ENCODE peak calls at places on chromosomes 11 and 22, in five cellular contexts. One of them, this sample, is unnamed.

GRCh38 chr22:27420186-27420816 is 381.3 kb downstream of the MN1 start:
- DNase-seq in fibroblast of lung: peak; percentile 49
- DNase-seq in neural progenitor cell: no peak
- DNase-seq in endothelial cell of umbilical vein: no peak
- DNase-seq in mammary epithelial cell: no peak
- DNase-seq in this sample: no peak

GRCh38 chr22:44920183-44920582 is 89.6 kb downstream of the PHF21B start:
- DNase-seq in fibroblast of lung: no peak
- DNase-seq in neural progenitor cell: no peak
- DNase-seq in endothelial cell of umbilical vein: no peak
- DNase-seq in mammary epithelial cell: no peak
- DNase-seq in this sample: no peak

GRCh38 chr22:30925667-30926066 is 42.9 kb downstream of the MORC2 start:
- DNase-seq in fibroblast of lung: no peak
- DNase-seq in neural progenitor cell: no peak
- DNase-seq in endothelial cell of umbilical vein: no peak
- DNase-seq in mammary epithelial cell: no peak
- DNase-seq in this sample: no peak

GRCh38 chr11:116895053-116895757 is 57.8 kb upstream of the APOA1 start:
- DNase-seq in fibroblast of lung: peak; percentile 22
- DNase-seq in neural progenitor cell: peak; percentile 74
- DNase-seq in endothelial cell of umbilical vein: peak; percentile 34
- DNase-seq in mammary epithelial cell: no peak
- DNase-seq in this sample: no peak

GRCh38 chr11:44286268-44286880 is 23.6 kb downstream of the ALX4 start:
- DNase-seq in fibroblast of lung: peak; percentile 57
- DNase-seq in neural progenitor cell: peak; percentile 82
- DNase-seq in endothelial cell of umbilical vein: peak; percentile 41
- DNase-seq in mammary epithelial cell: peak; percentile 44
- DNase-seq in this sample: no peak

GRCh38 chr11:13210424-13210823 is 67.2 kb upstream of the BMAL1 start:
- DNase-seq in fibroblast of lung: peak; percentile 86
- DNase-seq in neural progenitor cell: peak; percentile 88
- DNase-seq in endothelial cell of umbilical vein: peak; percentile 70
- DNase-seq in mammary epithelial cell: peak; percentile 63
- DNase-seq in this sample: no peak

GRCh38 chr11:69637956-69638871 is 2.7 kb upstream of the CCND1 start:
- DNase-seq in fibroblast of lung: peak; percentile 82
- DNase-seq in neural progenitor cell: peak; percentile 88
- DNase-seq in endothelial cell of umbilical vein: peak; percentile 72
- DNase-seq in mammary epithelial cell: peak; percentile 54
- DNase-seq in this sample: no peak

GRCh38 chr11:23151819-23152218 is 291.5 kb upstream of the CCDC179 start:
- DNase-seq in fibroblast of lung: no peak
- DNase-seq in neural progenitor cell: no peak
- DNase-seq in endothelial cell of umbilical vein: no peak
- DNase-seq in mammary epithelial cell: no peak
- DNase-seq in this sample: no peak

GRCh38 chr11:95296165-95296564 is 65.2 kb upstream of the SESN3 start:
- DNase-seq in fibroblast of lung: no peak
- DNase-seq in neural progenitor cell: no peak
- DNase-seq in endothelial cell of umbilical vein: no peak
- DNase-seq in mammary epithelial cell: no peak
- DNase-seq in this sample: no peak
- TF ChIP-seq EZH2 in fibroblast of lung: no peak
- TF ChIP-seq EZH2 in neural progenitor cell: no peak
- TF ChIP-seq EZH2 in endothelial cell of umbilical vein: no peak
- TF ChIP-seq EZH2 in mammary epithelial cell: no peak
- TF ChIP-seq EZH2 in this sample: no peak

GRCh38 chr22:22929381-22930221 is 42.0 kb downstream of the IGLL5 start:
- DNase-seq in fibroblast of lung: no peak
- DNase-seq in neural progenitor cell: no peak
- DNase-seq in endothelial cell of umbilical vein: no peak
- DNase-seq in mammary epithelial cell: no peak
- DNase-seq in this sample: no peak
- H3K4me3 ChIP-seq in fibroblast of lung: no peak overlapping the region
- H3K4me3 ChIP-seq in neural progenitor cell: no peak overlapping the region
- H3K4me3 ChIP-seq in endothelial cell of umbilical vein: no peak overlapping the region
- H3K4me3 ChIP-seq in mammary epithelial cell: no peak overlapping the region
- H3K4me3 ChIP-seq in this sample: no peak overlapping the region

DNA sequence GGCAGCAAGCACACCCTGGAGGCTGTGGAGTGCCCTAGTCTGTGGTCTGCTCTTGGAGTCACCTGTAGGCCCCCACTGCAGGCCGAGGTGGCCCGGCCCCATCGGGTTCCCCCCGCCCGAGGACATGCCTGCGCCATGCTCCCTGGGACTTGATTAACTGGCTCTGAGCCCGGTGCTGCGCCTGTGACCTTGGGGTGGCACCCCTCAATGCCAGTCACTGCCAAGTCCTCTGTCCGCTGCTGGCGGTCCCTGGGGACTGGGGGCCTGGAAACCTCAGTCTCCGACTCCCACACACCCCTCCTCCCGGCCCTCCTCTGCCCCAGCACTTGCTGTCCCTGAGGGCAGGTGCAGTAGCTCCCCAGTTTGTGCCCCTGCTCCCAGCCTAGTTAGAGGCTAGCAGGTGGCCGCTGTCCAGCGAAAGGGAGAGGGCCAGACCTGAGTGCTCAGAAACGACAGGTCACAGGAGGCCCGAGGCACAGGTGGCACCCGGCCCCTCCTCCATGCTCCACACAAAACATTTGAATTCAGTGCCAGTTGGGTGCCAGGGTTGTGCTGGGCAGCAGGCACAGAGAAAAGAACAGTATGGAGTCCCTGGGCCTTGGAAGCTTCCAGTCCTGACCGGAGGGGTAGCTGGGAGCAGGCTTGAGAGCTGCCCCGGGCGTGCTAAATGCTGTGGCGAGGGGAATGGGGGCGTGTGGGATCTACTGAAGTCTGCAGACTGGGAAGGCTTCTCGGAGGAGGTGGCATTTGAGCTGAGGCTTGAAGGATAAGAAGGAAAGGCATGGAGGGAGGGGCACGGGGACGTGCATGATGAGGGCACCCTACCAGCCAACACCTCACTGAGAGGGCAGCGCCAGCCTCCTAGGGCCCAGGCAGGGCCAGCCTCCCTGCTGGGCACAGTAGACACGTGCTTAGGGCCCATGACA is 16.4 kb upstream of the FLRT1 start:
- DNase-seq in fibroblast of lung: no peak
- DNase-seq in neural progenitor cell: no peak
- DNase-seq in endothelial cell of umbilical vein: no peak
- DNase-seq in mammary epithelial cell: no peak
- DNase-seq in this sample: no peak
- H3K9ac ChIP-seq in fibroblast of lung: no peak overlapping the region
- H3K9ac ChIP-seq in neural progenitor cell: no peak overlapping the region
- H3K9ac ChIP-seq in endothelial cell of umbilical vein: no peak overlapping the region
- H3K9ac ChIP-seq in mammary epithelial cell: no peak overlapping the region
- H3K9ac ChIP-seq in this sample: no peak overlapping the region

GRCh38 chr11:103349595-103349994 is 240.4 kb downstream of the DYNC2H1 start:
- DNase-seq in fibroblast of lung: no peak
- DNase-seq in neural progenitor cell: no peak
- DNase-seq in endothelial cell of umbilical vein: no peak
- DNase-seq in mammary epithelial cell: no peak
- DNase-seq in this sample: no peak
- TF ChIP-seq EZH2 in fibroblast of lung: no peak
- TF ChIP-seq EZH2 in neural progenitor cell: no peak
- TF ChIP-seq EZH2 in endothelial cell of umbilical vein: no peak
- TF ChIP-seq EZH2 in mammary epithelial cell: no peak
- TF ChIP-seq EZH2 in this sample: no peak

GRCh38 chr22:32804036-32804435 is 2.5 kb downstream of the TIMP3 start:
- DNase-seq in fibroblast of lung: peak; percentile 49
- DNase-seq in neural progenitor cell: no peak
- DNase-seq in endothelial cell of umbilical vein: no peak
- DNase-seq in mammary epithelial cell: peak; percentile 46
- DNase-seq in this sample: no peak

GRCh38 chr22:32804823-32805585 is 3.5 kb downstream of the TIMP3 start:
- DNase-seq in fibroblast of lung: peak; percentile 54
- DNase-seq in neural progenitor cell: peak; percentile 11
- DNase-seq in endothelial cell of umbilical vein: no peak
- DNase-seq in mammary epithelial cell: no peak
- DNase-seq in this sample: no peak

GRCh38 chr22:32801436-32802290 is at the start of gene TIMP3:
- DNase-seq in fibroblast of lung: peak; percentile 90
- DNase-seq in neural progenitor cell: peak; percentile 92
- DNase-seq in endothelial cell of umbilical vein: no peak
- DNase-seq in mammary epithelial cell: peak; percentile 66
- DNase-seq in this sample: no peak

GRCh38 chr22:32802291-32802826 is 854 bp downstream of the TIMP3 start:
- DNase-seq in fibroblast of lung: peak; percentile 16
- DNase-seq in neural progenitor cell: no peak
- DNase-seq in endothelial cell of umbilical vein: no peak
- DNase-seq in mammary epithelial cell: peak; percentile 26
- DNase-seq in this sample: no peak

DNA sequence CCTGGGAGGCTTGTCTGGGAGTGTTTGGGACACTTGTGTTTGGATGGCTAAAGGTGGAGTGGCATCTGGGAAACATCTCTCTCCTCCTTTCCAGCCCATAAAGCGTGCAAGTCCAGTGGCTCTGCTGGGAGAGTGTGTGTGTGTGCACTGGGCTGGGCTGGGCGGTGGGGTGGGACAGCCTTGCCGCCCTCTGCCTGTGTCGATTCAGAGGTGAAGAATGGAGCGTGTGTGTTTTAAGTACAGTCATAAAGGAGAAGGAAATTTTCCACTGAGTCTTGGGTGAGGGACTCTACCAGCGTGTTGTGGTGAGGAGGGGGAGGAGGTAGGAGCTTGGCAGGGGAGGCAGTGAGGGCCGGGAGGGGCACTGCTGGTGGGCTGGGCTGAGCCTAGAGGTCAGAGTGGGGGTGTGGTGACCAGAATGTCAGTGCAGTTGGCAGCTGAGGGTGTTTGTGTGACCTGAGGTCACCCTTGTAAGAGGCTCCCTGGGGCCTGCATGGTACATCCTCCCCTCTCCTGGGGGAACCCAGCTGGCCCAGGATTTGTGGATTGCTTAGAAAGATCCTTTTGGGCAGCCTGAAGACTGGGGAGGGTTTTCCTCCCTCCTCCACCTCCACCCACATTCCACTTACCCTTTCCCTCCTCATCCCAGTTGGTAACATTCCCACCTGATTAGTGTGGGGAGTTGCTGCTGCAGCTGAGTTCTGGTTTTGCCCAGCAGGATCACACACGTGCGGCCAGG is 1.7 kb downstream of the TIMP3 start:
- DNase-seq in fibroblast of lung: peak; percentile 33
- DNase-seq in neural progenitor cell: peak; percentile 40
- DNase-seq in endothelial cell of umbilical vein: no peak
- DNase-seq in mammary epithelial cell: peak; percentile 68
- DNase-seq in this sample: no peak
- H3K4me3 ChIP-seq in fibroblast of lung: peak overlapping the region; percentile 97
- H3K4me3 ChIP-seq in neural progenitor cell: peak overlapping the region; percentile 73
- H3K4me3 ChIP-seq in endothelial cell of umbilical vein: no peak overlapping the region
- H3K4me3 ChIP-seq in mammary epithelial cell: peak overlapping the region; percentile 61
- H3K4me3 ChIP-seq in this sample: peak overlapping the region; percentile 80

DNA sequence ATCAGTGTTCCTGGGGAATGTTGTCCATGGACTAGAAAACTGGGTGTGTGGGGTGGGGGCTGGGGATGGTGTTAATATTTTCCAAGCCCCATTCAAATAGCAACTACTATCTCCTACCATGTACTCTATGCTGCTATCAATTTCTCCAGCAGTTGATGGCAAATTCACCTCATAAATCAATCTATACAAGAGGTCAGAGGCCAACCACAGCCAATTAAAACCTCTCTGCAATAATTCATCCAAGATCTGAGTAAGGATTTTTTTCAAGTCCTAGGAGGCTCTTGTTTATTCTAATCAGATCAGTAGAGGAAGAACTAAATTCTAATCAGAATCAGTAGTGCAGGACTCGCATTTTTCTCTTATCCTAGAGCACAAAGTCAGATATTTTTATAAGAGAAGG is 73.4 kb upstream of the WT1 start:
- DNase-seq in fibroblast of lung: no peak
- DNase-seq in neural progenitor cell: no peak
- DNase-seq in endothelial cell of umbilical vein: no peak
- DNase-seq in mammary epithelial cell: no peak
- DNase-seq in this sample: no peak
- H3K9ac ChIP-seq in fibroblast of lung: no peak overlapping the region
- H3K9ac ChIP-seq in neural progenitor cell: no peak overlapping the region
- H3K9ac ChIP-seq in endothelial cell of umbilical vein: no peak overlapping the region
- H3K9ac ChIP-seq in mammary epithelial cell: no peak overlapping the region
- H3K9ac ChIP-seq in this sample: no peak overlapping the region

DNA sequence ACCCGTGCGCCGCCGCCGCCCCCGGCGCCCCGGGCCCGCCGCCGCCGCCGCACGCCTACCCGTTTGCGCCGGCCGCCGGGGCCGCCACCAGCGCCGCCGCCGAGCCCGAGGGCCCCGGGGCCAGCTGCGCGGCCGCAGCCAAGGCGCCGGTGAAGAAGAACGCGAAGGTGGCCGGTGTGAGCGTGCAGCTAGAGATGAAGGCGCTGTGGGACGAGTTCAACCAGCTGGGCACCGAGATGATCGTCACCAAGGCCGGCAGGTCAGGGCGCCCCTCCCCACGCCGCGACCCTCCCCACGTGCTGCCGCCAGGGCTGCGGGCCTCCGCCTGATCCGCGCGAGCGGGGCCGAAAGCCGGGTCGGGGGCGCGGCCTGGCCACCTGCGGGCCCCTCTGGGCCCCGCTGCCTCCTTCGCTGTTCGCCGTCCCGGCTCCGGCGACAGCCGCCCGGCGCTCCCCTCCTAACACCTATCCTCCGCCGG is 483 bp downstream of the TBX1 start:
- DNase-seq in fibroblast of lung: no peak
- DNase-seq in neural progenitor cell: peak; percentile 61
- DNase-seq in endothelial cell of umbilical vein: no peak
- DNase-seq in mammary epithelial cell: no peak
- DNase-seq in this sample: no peak
- TF ChIP-seq EZH2 in fibroblast of lung: peak; percentile 87
- TF ChIP-seq EZH2 in neural progenitor cell: no peak
- TF ChIP-seq EZH2 in endothelial cell of umbilical vein: peak; percentile 84
- TF ChIP-seq EZH2 in mammary epithelial cell: no peak
- TF ChIP-seq EZH2 in this sample: no peak

GRCh38 chr11:128550967-128551522 is 36.3 kb downstream of the ETS1 start:
- DNase-seq in fibroblast of lung: no peak
- DNase-seq in neural progenitor cell: no peak
- DNase-seq in endothelial cell of umbilical vein: no peak
- DNase-seq in mammary epithelial cell: no peak
- DNase-seq in this sample: no peak

GRCh38 chr11:128548655-128549255 is 38.6 kb downstream of the ETS1 start:
- DNase-seq in fibroblast of lung: peak; percentile 80
- DNase-seq in neural progenitor cell: peak; percentile 71
- DNase-seq in endothelial cell of umbilical vein: peak; percentile 98
- DNase-seq in mammary epithelial cell: no peak
- DNase-seq in this sample: no peak

GRCh38 chr11:128549256-128549944 is 38.0 kb downstream of the ETS1 start:
- DNase-seq in fibroblast of lung: peak; percentile 81
- DNase-seq in neural progenitor cell: no peak
- DNase-seq in endothelial cell of umbilical vein: peak; percentile 26
- DNase-seq in mammary epithelial cell: no peak
- DNase-seq in this sample: no peak

GRCh38 chr11:128550261-128550821 is 37.0 kb downstream of the ETS1 start:
- DNase-seq in fibroblast of lung: no peak
- DNase-seq in neural progenitor cell: no peak
- DNase-seq in endothelial cell of umbilical vein: no peak
- DNase-seq in mammary epithelial cell: no peak
- DNase-seq in this sample: no peak

GRCh38 chr11:128547946-128548654 is 39.3 kb downstream of the ETS1 start:
- DNase-seq in fibroblast of lung: no peak
- DNase-seq in neural progenitor cell: no peak
- DNase-seq in endothelial cell of umbilical vein: no peak
- DNase-seq in mammary epithelial cell: no peak
- DNase-seq in this sample: no peak
- H3K4me3 ChIP-seq in fibroblast of lung: peak overlapping the region; percentile 1
- H3K4me3 ChIP-seq in neural progenitor cell: peak overlapping the region; percentile 52
- H3K4me3 ChIP-seq in endothelial cell of umbilical vein: peak overlapping the region; percentile 34
- H3K4me3 ChIP-seq in mammary epithelial cell: peak overlapping the region; percentile 34
- H3K4me3 ChIP-seq in this sample: no peak overlapping the region